ENCODE peak calls at places on chromosome 17, in eight cellular contexts. F is HepG2, H is adrenal gland, I is small intestine, Z is left lung, T is heart left ventricle, R is hepatocyte, A is stomach. O is an unnamed sample. For H3K4me1, the result is how much of the 10 kb centered on the place peaks cover.

GRCh38 chr17:37676115-37676925 is 33.1 kb upstream of the DDX52 start:
- DNase-seq in F (peak), H (no peak), I (peak), Z (no peak), T (no peak), R (peak), A (no peak), O (peak)

GRCh38 chr17:49227436-49228261 is 2.9 kb downstream of the PHOSPHO1 start:
- DNase-seq in F (peak), H (peak), I (peak), Z (peak), T (peak), R (peak), A (peak), O (peak)

GRCh38 chr17:40871316-40871715 is 4.3 kb upstream of the KRT12 start:
- DNase-seq in F (no peak), H (no peak), I (no peak), Z (no peak), T (no peak), R (no peak), A (no peak), O (no peak)

GRCh38 chr17:48429156-48429555 is 858 bp downstream of the SKAP1 start:
- DNase-seq in F (no peak), H (no peak), I (no peak), Z (no peak), T (no peak), R (no peak), A (no peak), O (no peak)

GRCh38 chr17:53219821-53220220 is 602.9 kb upstream of the KIF2B start:
- DNase-seq in F (no peak), H (no peak), I (no peak), Z (no peak), T (no peak), R (no peak), A (no peak), O (no peak)

GRCh38 chr17:3547628-3548027 is 10.0 kb downstream of the TRPV3 start:
- DNase-seq in F (no peak), H (no peak), I (peak), Z (no peak), T (no peak), R (no peak), A (no peak), O (no peak)

GRCh38 chr17:8386841-8387240 is 3.8 kb upstream of the RPL26 start:
- DNase-seq in F (no peak), H (no peak), I (no peak), Z (no peak), T (no peak), R (no peak), A (no peak), O (no peak)

GRCh38 chr17:72119963-72120877 is 600 bp upstream of the SOX9 start:
- DNase-seq in F (peak), H (peak), I (peak), Z (no peak), T (peak), R (peak), A (peak), O (peak)

DNA sequence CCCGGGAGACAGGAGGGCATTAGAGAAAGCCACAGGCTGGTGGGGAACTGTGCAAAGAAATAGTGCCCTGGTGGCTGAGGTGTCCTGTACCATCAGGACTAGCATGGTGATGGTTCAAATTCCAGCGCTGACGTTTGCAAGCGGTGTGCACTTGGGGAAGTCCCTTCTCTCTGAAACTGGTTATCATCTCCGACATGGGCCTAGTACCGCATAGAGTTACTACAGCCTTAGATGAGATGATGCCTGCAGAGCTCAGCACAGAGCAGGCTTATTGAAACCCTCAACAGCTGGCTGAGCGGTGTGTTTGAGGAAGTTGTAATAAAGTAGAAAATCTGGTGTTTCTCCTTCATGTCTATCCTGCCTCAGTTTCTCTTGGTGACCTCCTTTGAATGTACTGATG is 136.7 kb upstream of the WSCD1 start:
- DNase-seq in F (no peak), H (no peak), I (no peak), Z (no peak), T (no peak), R (no peak), A (no peak), O (no peak)
- H3K4me1 ChIP-seq in F (under half), H (under half), I (under half), Z (under half), T (under half), R (under half), A (under half), O (under half)

DNA sequence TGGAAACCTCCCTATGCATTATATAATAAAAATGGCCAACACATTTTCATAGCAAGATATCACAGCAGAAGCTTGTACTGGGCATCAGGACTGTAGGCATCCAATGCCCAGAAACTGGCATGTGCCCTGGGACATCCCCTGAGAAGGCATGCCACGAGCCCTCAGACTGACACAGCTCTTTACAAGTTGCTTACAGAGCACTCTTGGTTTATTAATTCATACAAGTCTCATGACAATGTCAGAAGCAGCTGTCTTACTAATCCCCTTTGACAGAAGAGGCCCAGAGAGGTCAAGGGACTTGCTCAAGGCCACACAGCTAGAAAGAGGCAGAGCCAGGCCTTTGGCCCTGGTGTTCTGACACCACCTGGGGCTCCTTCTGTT is 5.6 kb upstream of the CCL2 start:
- DNase-seq in F (no peak), H (peak), I (no peak), Z (peak), T (no peak), R (no peak), A (no peak), O (no peak)
- H3K4me1 ChIP-seq in F (under half), H (half or more), I (under half), Z (half or more), T (half or more), R (under half), A (half or more), O (half or more)

GRCh38 chr17:67401106-67401505 is 24.0 kb downstream of the PITPNC1 start:
- DNase-seq in F (no peak), H (no peak), I (no peak), Z (no peak), T (no peak), R (no peak), A (no peak), O (no peak)

GRCh38 chr17:67401598-67402504 is 24.8 kb downstream of the PITPNC1 start:
- DNase-seq in F (no peak), H (no peak), I (no peak), Z (no peak), T (no peak), R (no peak), A (no peak), O (no peak)

GRCh38 chr17:67403483-67403882 is 26.4 kb downstream of the PITPNC1 start:
- DNase-seq in F (no peak), H (no peak), I (no peak), Z (no peak), T (no peak), R (no peak), A (no peak), O (no peak)

GRCh38 chr17:67400193-67400592 is 23.1 kb downstream of the PITPNC1 start:
- DNase-seq in F (no peak), H (no peak), I (peak), Z (no peak), T (no peak), R (no peak), A (no peak), O (no peak)

GRCh38 chr17:67403065-67403464 is 26.0 kb downstream of the PITPNC1 start:
- DNase-seq in F (no peak), H (no peak), I (no peak), Z (no peak), T (no peak), R (no peak), A (no peak), O (no peak)
- H3K4me1 ChIP-seq in F (under half), H (under half), I (under half), Z (under half), T (under half), R (under half), A (under half), O (under half)

GRCh38 chr17:78120971-78121800 is 7.4 kb downstream of the TMC6 start:
- DNase-seq in F (no peak), H (no peak), I (peak), Z (no peak), T (no peak), R (no peak), A (no peak), O (peak)
- H3K4me1 ChIP-seq in F (under half), H (under half), I (under half), Z (half or more), T (under half), R (under half), A (under half), O (under half)

GRCh38 chr17:82865996-82866395 is 26.2 kb upstream of the ZNF750 start:
- DNase-seq in F (no peak), H (no peak), I (no peak), Z (no peak), T (no peak), R (no peak), A (no peak), O (no peak)
- H3K4me1 ChIP-seq in F (under half), H (under half), I (under half), Z (under half), T (under half), R (under half), A (under half), O (under half)

GRCh38 chr17:74393323-74393942 is 26.1 kb downstream of the GPR142 start:
- DNase-seq in F (no peak), H (peak), I (no peak), Z (no peak), T (no peak), R (no peak), A (no peak), O (no peak)
- H3K4me1 ChIP-seq in F (under half), H (under half), I (under half), Z (under half), T (under half), R (under half), A (under half), O (under half)

GRCh38 chr17:56167491-56167890 is 14.2 kb downstream of the ANKFN1 start:
- DNase-seq in F (no peak), H (no peak), I (no peak), Z (no peak), T (no peak), R (no peak), A (no peak), O (no peak)

GRCh38 chr17:56171186-56171959 is 18.1 kb downstream of the ANKFN1 start:
- DNase-seq in F (no peak), H (no peak), I (no peak), Z (no peak), T (no peak), R (no peak), A (no peak), O (no peak)

GRCh38 chr17:56172517-56172982 is 19.3 kb downstream of the ANKFN1 start:
- DNase-seq in F (no peak), H (no peak), I (no peak), Z (peak), T (peak), R (peak), A (no peak), O (no peak)

GRCh38 chr17:56173026-56173425 is 19.8 kb downstream of the ANKFN1 start:
- DNase-seq in F (no peak), H (no peak), I (no peak), Z (no peak), T (no peak), R (no peak), A (no peak), O (no peak)

GRCh38 chr17:56169621-56170020 is 16.3 kb downstream of the ANKFN1 start:
- DNase-seq in F (no peak), H (no peak), I (no peak), Z (no peak), T (no peak), R (no peak), A (no peak), O (no peak)
- H3K4me1 ChIP-seq in F (under half), H (under half), I (under half), Z (under half), T (under half), R (under half), A (under half), O (under half)